ENCODE peak calls at places on chromosomes 12 and 14, in six cellular contexts. E is foreskin fibroblast, I is pancreas, M is kidney, X is uterus, V is tibial artery. H is an unnamed sample.

GRCh38 chr12:58922849-58923248 is 2.5 kb upstream of the LRIG3 start:
- DNase-seq in E (peak), I (no peak), M (no peak), X (no peak), V (no peak), H (no peak)

GRCh38 chr12:80858356-80858755 is 79.4 kb downstream of the LIN7A start:
- DNase-seq in E (no peak), I (no peak), M (no peak), X (no peak), V (no peak), H (no peak)

GRCh38 chr14:99055019-99055418 is 217.0 kb downstream of the BCL11B start:
- DNase-seq in E (no peak), I (no peak), M (no peak), X (no peak), V (no peak), H (no peak)

GRCh38 chr12:76037130-76038105 is 5.8 kb upstream of the PHLDA1 start:
- DNase-seq in E (peak), I (no peak), M (no peak), X (no peak), V (no peak), H (no peak)

GRCh38 chr12:92242917-92243316 is 97.3 kb upstream of the BTG1 start:
- DNase-seq in E (peak), I (no peak), M (no peak), X (no peak), V (no peak), H (no peak)

GRCh38 chr12:27162229-27162537 is 79.8 kb upstream of the C12orf71 start:
- DNase-seq in E (no peak), I (no peak), M (no peak), X (no peak), V (no peak), H (no peak)

GRCh38 chr14:36723551-36723950 is 61.9 kb downstream of the PAX9 start:
- DNase-seq in E (no peak), I (no peak), M (no peak), X (no peak), V (no peak), H (no peak)

GRCh38 chr14:89771251-89771650 is 183.3 kb downstream of the EFCAB11 start:
- DNase-seq in E (peak), I (no peak), M (no peak), X (no peak), V (no peak), H (no peak)

GRCh38 chr12:117284160-117284559 is 77.3 kb downstream of the NOS1 start:
- DNase-seq in E (no peak), I (no peak), M (no peak), X (no peak), V (no peak), H (no peak)

GRCh38 chr12:122310636-122311035 is 44.3 kb upstream of the VPS33A start:
- DNase-seq in E (no peak), I (no peak), M (no peak), X (no peak), V (no peak), H (no peak)

GRCh38 chr12:6200266-6201198 is at the start of gene CD9:
- DNase-seq in E (peak), I (peak), M (no peak), X (peak), V (peak), H (peak)

GRCh38 chr12:122392411-122392810 is 30.1 kb downstream of the CLIP1 start:
- DNase-seq in E (no peak), I (no peak), M (no peak), X (no peak), V (no peak), H (no peak)

GRCh38 chr12:41185946-41186345 is 2.2 kb upstream of the PDZRN4 start:
- DNase-seq in E (no peak), I (no peak), M (no peak), X (no peak), V (no peak), H (no peak)

GRCh38 chr12:94057262-94058151 is 90.9 kb upstream of the PLXNC1 start:
- DNase-seq in E (no peak), I (no peak), M (no peak), X (no peak), V (no peak), H (no peak)

GRCh38 chr14:58730793-58731464 is 93.2 kb downstream of the DACT1 start:
- DNase-seq in E (peak), I (no peak), M (no peak), X (no peak), V (no peak), H (no peak)

GRCh38 chr14:73238262-73238852 is 1.1 kb downstream of the PAPLN start:
- DNase-seq in E (peak), I (no peak), M (peak), X (no peak), V (peak), H (no peak)

GRCh38 chr14:98956181-98956580 is 315.8 kb downstream of the BCL11B start:
- DNase-seq in E (no peak), I (no peak), M (no peak), X (no peak), V (no peak), H (no peak)

GRCh38 chr12:132229423-132229760 is 85.1 kb downstream of the NOC4L start:
- DNase-seq in E (no peak), I (no peak), M (no peak), X (no peak), V (no peak), H (no peak)

GRCh38 chr12:132228535-132229422 is 84.5 kb downstream of the NOC4L start:
- DNase-seq in E (no peak), I (no peak), M (peak), X (no peak), V (no peak), H (no peak)

GRCh38 chr12:132226604-132227003 is 82.3 kb downstream of the NOC4L start:
- DNase-seq in E (no peak), I (no peak), M (peak), X (no peak), V (no peak), H (no peak)

GRCh38 chr12:132227156-132227555 is 82.9 kb downstream of the NOC4L start:
- DNase-seq in E (no peak), I (no peak), M (peak), X (no peak), V (no peak), H (no peak)

GRCh38 chr12:132227782-132228417 is 83.6 kb downstream of the NOC4L start:
- DNase-seq in E (no peak), I (no peak), M (peak), X (no peak), V (no peak), H (no peak)
- H3K4me3 ChIP-seq in E (no peak), I (no peak), M (no peak), X (no peak), V (no peak), H (no peak)

DNA sequence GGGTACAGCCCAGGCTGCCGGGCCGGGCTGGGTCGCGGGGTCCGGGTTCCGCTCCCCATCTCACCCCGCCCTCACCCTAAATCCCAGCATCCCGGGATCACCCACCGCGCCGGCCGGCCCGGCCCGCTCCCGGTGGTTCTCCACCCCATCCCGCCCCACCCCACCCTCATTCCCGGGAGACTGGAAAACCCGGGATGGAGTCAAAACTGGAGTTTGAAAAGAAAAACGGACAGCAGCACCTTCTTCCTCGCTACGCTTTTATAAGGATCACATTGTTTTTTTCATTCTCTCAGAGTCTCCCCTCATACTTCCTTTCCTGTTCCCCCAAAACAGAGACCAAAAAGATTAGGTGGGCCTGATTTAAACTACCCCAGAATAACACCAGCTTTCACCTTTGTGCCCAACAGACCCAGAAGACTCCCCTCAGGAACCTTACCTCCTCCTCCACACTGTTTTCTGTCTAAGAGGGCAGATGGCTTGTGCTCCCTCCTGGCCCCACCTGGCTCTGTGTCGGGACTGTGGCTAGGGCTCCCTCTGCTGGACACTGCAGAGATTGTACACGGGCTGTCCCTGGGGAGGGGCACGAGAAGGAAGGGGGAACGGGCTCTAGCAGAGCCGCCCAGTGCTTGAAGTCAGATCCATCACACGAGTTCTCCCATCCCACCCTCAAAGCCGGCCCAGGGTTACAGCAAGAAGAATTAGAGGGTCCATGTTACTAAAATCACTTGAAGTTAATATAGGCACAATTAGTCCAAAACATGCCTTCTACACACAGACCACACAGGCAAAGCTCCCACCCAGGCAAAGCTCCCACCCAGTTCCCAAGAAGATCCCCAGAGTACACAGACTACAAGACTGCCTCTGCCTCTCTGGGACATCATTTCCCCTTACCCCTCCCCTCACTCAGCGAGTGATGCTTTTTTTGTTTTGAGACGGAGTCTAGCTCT is 3.0 kb downstream of the GLI1 start:
- DNase-seq in E (peak), I (peak), M (peak), X (peak), V (peak), H (peak)
- H3K4me3 ChIP-seq in E (peak), I (peak), M (peak), X (peak), V (peak), H (peak)

GRCh38 chr12:124861492-124861891 is 2.2 kb downstream of the SCARB1 start:
- DNase-seq in E (peak), I (no peak), M (peak), X (peak), V (peak), H (no peak)
- H3K4me3 ChIP-seq in E (no peak), I (no peak), M (no peak), X (no peak), V (no peak), H (no peak)

GRCh38 chr12:104223599-104224168 is 8.1 kb downstream of the TXNRD1 start:
- DNase-seq in E (peak), I (no peak), M (no peak), X (no peak), V (no peak), H (no peak)

GRCh38 chr12:104230704-104231103 is 15.1 kb downstream of the TXNRD1 start:
- DNase-seq in E (no peak), I (no peak), M (no peak), X (no peak), V (no peak), H (no peak)

GRCh38 chr12:104222981-104223380 is 7.4 kb downstream of the TXNRD1 start:
- DNase-seq in E (no peak), I (no peak), M (no peak), X (no peak), V (no peak), H (no peak)

GRCh38 chr12:104230304-104230703 is 14.7 kb downstream of the TXNRD1 start:
- DNase-seq in E (no peak), I (no peak), M (no peak), X (no peak), V (no peak), H (no peak)

DNA sequence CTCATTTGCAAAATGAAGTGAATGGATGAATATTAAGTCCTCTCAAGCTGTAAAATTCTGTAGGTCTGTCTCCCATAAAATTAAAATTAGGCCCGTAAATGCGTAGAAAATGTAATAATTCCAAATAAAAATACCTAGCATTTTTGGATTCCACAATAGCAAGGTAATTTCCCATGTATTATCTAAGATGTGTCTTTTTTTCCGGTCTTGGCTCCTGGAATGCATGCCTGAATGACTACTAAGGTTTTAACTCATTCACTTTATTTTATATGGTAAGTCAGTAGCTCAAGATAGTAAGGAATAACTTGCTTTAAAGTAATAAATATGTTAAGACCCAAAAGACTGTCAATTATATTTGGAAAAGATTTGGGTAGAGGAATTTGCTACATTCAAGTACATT is 11.1 kb downstream of the TXNRD1 start:
- DNase-seq in E (no peak), I (no peak), M (no peak), X (no peak), V (no peak), H (no peak)
- H3K4me3 ChIP-seq in E (no peak), I (no peak), M (no peak), X (no peak), V (no peak), H (no peak)

GRCh38 chr12:25648460-25648859 is 95.4 kb upstream of the LMNTD1 start:
- DNase-seq in E (peak), I (peak), M (peak), X (no peak), V (peak), H (peak)
- H3K4me3 ChIP-seq in E (peak), I (no peak), M (no peak), X (no peak), V (no peak), H (no peak)

GRCh38 chr12:118773956-118774723 is 207.2 kb upstream of the SRRM4 start:
- DNase-seq in E (no peak), I (no peak), M (no peak), X (no peak), V (no peak), H (no peak)
- H3K4me3 ChIP-seq in E (no peak), I (no peak), M (no peak), X (no peak), V (no peak), H (no peak)

GRCh38 chr12:70513441-70513840 is 123.8 kb downstream of the PTPRB start:
- DNase-seq in E (no peak), I (no peak), M (no peak), X (no peak), V (no peak), H (no peak)

GRCh38 chr12:70507442-70507841 is 129.8 kb downstream of the PTPRB start:
- DNase-seq in E (no peak), I (no peak), M (no peak), X (no peak), V (no peak), H (no peak)

DNA sequence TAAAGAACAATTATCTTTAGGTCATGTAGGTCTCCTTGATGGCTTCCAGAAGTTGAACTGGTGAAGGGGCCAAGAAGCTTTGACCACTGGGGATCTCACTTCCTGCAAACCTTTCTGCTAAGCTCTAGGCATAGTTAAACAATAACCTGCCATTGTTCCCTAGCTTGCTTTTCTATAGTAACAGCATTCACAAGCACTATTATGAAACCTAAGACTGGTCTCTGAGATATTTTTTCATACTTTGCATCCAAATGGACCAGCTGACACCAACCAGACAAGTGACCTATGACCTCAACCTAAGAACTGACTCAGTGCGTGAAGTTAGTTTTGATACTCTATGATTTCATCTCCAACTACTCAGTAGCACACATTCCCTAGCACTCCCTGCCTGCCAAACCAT is 129.1 kb downstream of the PTPRB start:
- DNase-seq in E (no peak), I (no peak), M (no peak), X (no peak), V (no peak), H (no peak)
- H3K4me3 ChIP-seq in E (no peak), I (no peak), M (no peak), X (no peak), V (no peak), H (no peak)

DNA sequence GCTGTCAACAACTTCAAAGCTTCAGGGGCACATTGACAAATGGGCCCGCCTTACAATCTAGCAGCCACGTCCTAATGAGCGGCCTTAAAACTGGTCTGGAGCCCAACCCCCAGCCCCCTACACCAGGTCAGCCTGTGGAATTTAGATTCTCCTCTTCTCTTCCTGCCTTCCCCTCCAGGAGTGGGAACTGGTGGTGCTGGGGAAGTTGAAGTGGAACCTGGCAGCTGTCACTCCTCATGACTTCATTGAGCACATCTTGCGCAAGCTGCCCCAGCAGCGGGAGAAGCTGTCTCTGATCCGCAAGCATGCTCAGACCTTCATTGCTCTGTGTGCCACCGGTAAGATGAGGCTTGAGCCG is 5.0 kb downstream of the CCND2 start:
- DNase-seq in E (no peak), I (no peak), M (no peak), X (no peak), V (peak), H (peak)
- H3K4me3 ChIP-seq in E (no peak), I (no peak), M (no peak), X (no peak), V (no peak), H (peak)

H was measured in psoas muscle.